ENCODE peak calls at places on chromosomes 16 and 17, in nine cellular contexts. Q, B, X, Z, W, G, T, S and K are unnamed samples.

GRCh38 chr17:48728232-48729231 is at the start of gene HOXB13:
- DNase-seq in Q (no peak), B (peak), X (peak), Z (no peak), W (peak), G (peak), T (no peak), S (peak), K (peak)

GRCh38 chr17:8991514-8992285 is 26.2 kb upstream of the PIK3R5 start:
- DNase-seq in Q (peak), B (peak), X (peak), Z (peak), W (peak), G (peak), T (no peak), S (peak), K (no peak)

GRCh38 chr16:50981951-50982350 is 169.1 kb downstream of the SALL1 start:
- DNase-seq in Q (no peak), B (no peak), X (no peak), Z (no peak), W (no peak), G (no peak), T (no peak), S (no peak), K (no peak)

GRCh38 chr17:80855968-80856862 is 135.4 kb upstream of the CHMP6 start:
- DNase-seq in Q (peak), B (peak), X (peak), Z (no peak), W (peak), G (no peak), T (peak), S (peak), K (peak)

GRCh38 chr17:67718325-67718941 is 697 bp downstream of the NOL11 start:
- DNase-seq in Q (peak), B (no peak), X (peak), Z (peak), W (peak), G (no peak), T (no peak), S (peak), K (no peak)

GRCh38 chr16:84226026-84226425 is 13.8 kb downstream of the KCNG4 start:
- DNase-seq in Q (peak), B (no peak), X (no peak), Z (no peak), W (no peak), G (no peak), T (no peak), S (no peak), K (no peak)

GRCh38 chr17:1956134-1956533 is 69.0 kb downstream of the RTN4RL1 start:
- DNase-seq in Q (no peak), B (no peak), X (no peak), Z (no peak), W (no peak), G (no peak), T (no peak), S (peak), K (no peak)

GRCh38 chr16:4752351-4753100 is 14.4 kb downstream of the ZNF500 start:
- DNase-seq in Q (no peak), B (no peak), X (no peak), Z (no peak), W (no peak), G (no peak), T (no peak), S (no peak), K (no peak)

GRCh38 chr16:54034684-54035083 is 251.9 kb downstream of the IRX3 start:
- DNase-seq in Q (no peak), B (no peak), X (no peak), Z (no peak), W (peak), G (no peak), T (no peak), S (no peak), K (no peak)

GRCh38 chr16:47136101-47136820 is 7.5 kb downstream of the NETO2 start:
- DNase-seq in Q (peak), B (no peak), X (no peak), Z (no peak), W (no peak), G (no peak), T (no peak), S (no peak), K (no peak)

GRCh38 chr16:16076400-16076901 is 127.0 kb downstream of the ABCC1 start:
- DNase-seq in Q (no peak), B (no peak), X (no peak), Z (no peak), W (no peak), G (no peak), T (no peak), S (no peak), K (no peak)

GRCh38 chr17:7846063-7846735 is 8.7 kb upstream of the TMEM88 start:
- DNase-seq in Q (no peak), B (no peak), X (no peak), Z (peak), W (no peak), G (no peak), T (no peak), S (peak), K (no peak)

GRCh38 chr17:48239603-48239995 is 132.0 kb downstream of the SNX11 start:
- DNase-seq in Q (no peak), B (no peak), X (no peak), Z (no peak), W (no peak), G (no peak), T (no peak), S (no peak), K (no peak)

GRCh38 chr17:8192070-8192815 is 2.3 kb upstream of the BORCS6 start:
- DNase-seq in Q (peak), B (peak), X (peak), Z (peak), W (peak), G (peak), T (no peak), S (peak), K (no peak)

GRCh38 chr17:28471531-28472342 is 1.7 kb upstream of the SLC13A2 start:
- DNase-seq in Q (peak), B (no peak), X (no peak), Z (no peak), W (no peak), G (no peak), T (no peak), S (peak), K (no peak)

GRCh38 chr17:55110521-55110920 is 142.0 kb downstream of the STXBP4 start:
- DNase-seq in Q (no peak), B (no peak), X (no peak), Z (no peak), W (no peak), G (no peak), T (no peak), S (no peak), K (no peak)

GRCh38 chr17:79991924-79992656 is 43.6 kb downstream of the TBC1D16 start:
- DNase-seq in Q (no peak), B (peak), X (no peak), Z (no peak), W (peak), G (peak), T (no peak), S (no peak), K (no peak)

GRCh38 chr17:35257080-35257701 is 14.3 kb downstream of the SLFN5 start:
- DNase-seq in Q (peak), B (peak), X (no peak), Z (peak), W (peak), G (no peak), T (no peak), S (peak), K (no peak)

GRCh38 chr17:15651583-15652110 is 32.1 kb upstream of the FBXW10B start:
- DNase-seq in Q (peak), B (peak), X (peak), Z (peak), W (peak), G (peak), T (peak), S (peak), K (peak)

GRCh38 chr17:19341641-19342610 is 20.6 kb downstream of the B9D1 start:
- DNase-seq in Q (no peak), B (no peak), X (no peak), Z (no peak), W (peak), G (no peak), T (no peak), S (peak), K (no peak)

GRCh38 chr16:67563708-67564468 is 1.6 kb downstream of the CTCF start:
- DNase-seq in Q (peak), B (peak), X (no peak), Z (peak), W (peak), G (no peak), T (no peak), S (no peak), K (peak)

GRCh38 chr16:75262104-75262799 is 10.8 kb upstream of the BCAR1 start:
- DNase-seq in Q (no peak), B (peak), X (no peak), Z (no peak), W (no peak), G (peak), T (no peak), S (peak), K (no peak)

GRCh38 chr17:61412860-61413653 is 13.4 kb downstream of the TBX2 start:
- DNase-seq in Q (no peak), B (no peak), X (no peak), Z (no peak), W (peak), G (no peak), T (no peak), S (no peak), K (no peak)

GRCh38 chr17:79970576-79971068 is 65.0 kb downstream of the TBC1D16 start:
- DNase-seq in Q (peak), B (peak), X (no peak), Z (no peak), W (peak), G (peak), T (no peak), S (peak), K (no peak)

GRCh38 chr16:73329363-73330306 is 281.7 kb upstream of the ZFHX3 start:
- DNase-seq in Q (no peak), B (no peak), X (no peak), Z (no peak), W (no peak), G (no peak), T (no peak), S (peak), K (no peak)

GRCh38 chr16:25691519-25692091 is at the start of gene HS3ST4:
- DNase-seq in Q (no peak), B (peak), X (no peak), Z (no peak), W (no peak), G (no peak), T (no peak), S (peak), K (no peak)
- H3K4me3 ChIP-seq in Q (peak), B (peak), X (no peak), Z (peak), W (no peak), G (peak), T (no peak), S (peak), K (no peak)

DNA sequence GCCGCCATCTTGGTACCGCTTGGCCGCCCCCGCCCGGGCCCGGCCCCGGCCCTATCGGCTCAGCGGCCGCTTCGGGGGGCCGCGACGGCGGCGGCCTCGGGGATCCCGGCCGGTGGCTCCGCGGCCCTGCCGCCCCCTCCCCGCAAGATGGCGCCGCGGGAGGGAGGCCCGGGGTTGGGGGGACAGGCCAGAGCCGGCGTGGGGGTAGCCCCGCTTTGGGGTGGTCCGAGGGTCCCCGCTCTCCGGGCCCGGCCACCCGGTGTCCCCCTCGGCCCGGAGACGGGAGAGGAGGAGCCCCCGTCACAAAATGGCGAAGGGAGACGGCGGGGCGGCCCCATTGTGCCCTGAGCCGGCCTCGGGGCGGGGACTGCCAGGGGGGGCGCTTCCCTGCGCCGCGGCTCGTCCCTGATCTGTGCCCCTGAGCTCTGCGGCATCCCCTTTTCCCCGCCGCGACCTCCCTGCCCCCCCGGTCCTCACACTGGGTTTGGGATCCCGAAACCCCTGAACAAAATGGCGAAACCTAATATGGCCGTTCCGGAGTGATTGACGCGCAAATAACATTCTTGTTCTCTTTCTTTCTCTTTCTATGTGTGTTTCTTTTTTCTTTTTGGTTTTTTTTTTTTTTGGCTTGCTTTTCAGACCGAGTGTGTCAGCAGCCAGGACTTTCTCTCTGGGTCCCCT is 978 bp downstream of the HAPSTR1 start:
- DNase-seq in Q (no peak), B (peak), X (peak), Z (peak), W (no peak), G (peak), T (no peak), S (peak), K (no peak)
- TF ChIP-seq CTCF in Q (no peak), B (no peak), X (no peak), Z (no peak), W (no peak), G (peak), T (no peak), S (peak), K (peak)

DNA sequence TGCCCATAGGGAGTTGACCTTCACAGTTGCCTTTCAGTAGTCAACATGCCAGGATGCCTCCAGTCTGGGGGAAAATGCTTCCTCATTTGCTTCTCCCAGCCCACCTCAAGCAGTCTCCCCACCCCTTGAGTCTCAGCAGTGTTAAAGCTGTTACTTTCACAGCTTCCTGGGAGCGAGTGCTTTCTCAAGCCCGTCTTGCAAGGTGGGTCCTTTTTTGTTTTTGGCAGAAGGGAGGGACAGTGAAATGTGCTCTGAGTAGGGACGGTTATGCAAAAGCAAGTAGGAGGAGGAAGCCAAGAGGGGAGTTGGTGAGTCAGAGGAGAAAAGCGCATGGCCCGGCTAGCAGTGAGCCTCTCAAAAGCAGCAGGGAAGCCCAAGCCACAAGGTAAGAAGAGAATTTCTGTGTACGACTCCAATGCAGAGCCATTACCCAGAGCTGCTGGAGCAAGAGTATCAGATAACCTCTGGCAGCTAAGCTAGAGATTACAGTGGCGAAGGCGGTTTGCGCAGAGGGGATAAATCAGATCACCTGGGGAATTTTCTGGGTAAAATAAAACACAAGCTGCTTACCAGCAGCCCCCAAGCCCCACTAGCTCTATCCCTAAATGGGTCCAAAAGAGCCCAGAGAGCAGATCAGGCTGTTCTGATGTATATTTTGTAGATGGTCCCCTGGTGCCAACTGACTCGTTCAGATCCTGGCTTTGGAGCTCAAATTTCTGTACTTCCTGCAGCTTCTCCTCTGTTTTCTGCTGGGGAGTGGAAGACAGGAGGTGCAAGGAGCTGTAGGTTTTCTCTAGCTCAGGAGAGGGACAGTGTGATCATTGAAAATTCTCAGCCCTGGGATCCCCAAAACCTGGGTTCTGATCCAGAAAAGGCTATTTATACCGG is at the start of gene CHST4:
- DNase-seq in Q (peak), B (no peak), X (no peak), Z (no peak), W (peak), G (no peak), T (no peak), S (peak), K (peak)
- H3K4me3 ChIP-seq in Q (peak), B (no peak), X (no peak), Z (no peak), W (no peak), G (no peak), T (peak), S (peak), K (no peak)

GRCh38 chr16:23689442-23690187 is 10.9 kb downstream of the PLK1 start:
- DNase-seq in Q (no peak), B (no peak), X (no peak), Z (no peak), W (no peak), G (no peak), T (no peak), S (no peak), K (no peak)
- TF ChIP-seq CTCF in Q (no peak), B (no peak), X (no peak), Z (no peak), W (no peak), G (no peak), T (no peak), S (no peak), K (no peak)

GRCh38 chr17:49830605-49831004 is 17.3 kb downstream of the TAC4 start:
- DNase-seq in Q (no peak), B (no peak), X (no peak), Z (no peak), W (no peak), G (no peak), T (no peak), S (no peak), K (no peak)

GRCh38 chr17:49825645-49826044 is 22.2 kb downstream of the TAC4 start:
- DNase-seq in Q (no peak), B (no peak), X (no peak), Z (no peak), W (no peak), G (no peak), T (no peak), S (no peak), K (no peak)

GRCh38 chr17:49832840-49833599 is 14.8 kb downstream of the TAC4 start:
- DNase-seq in Q (no peak), B (no peak), X (no peak), Z (no peak), W (no peak), G (no peak), T (no peak), S (no peak), K (no peak)

GRCh38 chr17:49834118-49834743 is 13.6 kb downstream of the TAC4 start:
- DNase-seq in Q (no peak), B (no peak), X (no peak), Z (no peak), W (no peak), G (no peak), T (no peak), S (no peak), K (peak)

DNA sequence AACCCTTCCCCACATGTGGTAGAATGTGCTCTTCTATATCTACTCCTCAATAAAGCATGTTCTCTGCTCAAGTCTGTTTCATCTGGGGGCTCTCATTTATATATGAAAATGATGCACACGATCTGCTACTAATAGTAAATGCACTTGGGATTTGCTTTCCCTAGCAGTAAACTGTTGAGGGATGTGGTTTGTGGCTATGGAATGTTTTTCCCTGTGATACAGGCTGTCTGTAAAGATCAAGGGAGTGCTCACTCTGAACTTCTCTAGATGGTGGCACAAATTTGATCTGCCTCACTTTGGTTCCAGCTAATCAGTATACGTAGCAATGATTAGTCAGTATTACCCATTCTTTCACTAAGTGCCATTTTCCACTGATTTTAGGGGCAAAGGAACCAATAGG is 18.8 kb downstream of the TAC4 start:
- DNase-seq in Q (no peak), B (no peak), X (no peak), Z (no peak), W (no peak), G (no peak), T (no peak), S (no peak), K (no peak)
- H3K4me3 ChIP-seq in Q (no peak), B (no peak), X (no peak), Z (no peak), W (no peak), G (no peak), T (no peak), S (no peak), K (no peak)

GRCh38 chr17:11980813-11981212 is 16.5 kb downstream of the ZNF18 start:
- DNase-seq in Q (no peak), B (no peak), X (peak), Z (no peak), W (peak), G (no peak), T (no peak), S (no peak), K (no peak)
- TF ChIP-seq CTCF in Q (peak), B (no peak), X (peak), Z (no peak), W (peak), G (peak), T (peak), S (peak), K (peak)

DNA sequence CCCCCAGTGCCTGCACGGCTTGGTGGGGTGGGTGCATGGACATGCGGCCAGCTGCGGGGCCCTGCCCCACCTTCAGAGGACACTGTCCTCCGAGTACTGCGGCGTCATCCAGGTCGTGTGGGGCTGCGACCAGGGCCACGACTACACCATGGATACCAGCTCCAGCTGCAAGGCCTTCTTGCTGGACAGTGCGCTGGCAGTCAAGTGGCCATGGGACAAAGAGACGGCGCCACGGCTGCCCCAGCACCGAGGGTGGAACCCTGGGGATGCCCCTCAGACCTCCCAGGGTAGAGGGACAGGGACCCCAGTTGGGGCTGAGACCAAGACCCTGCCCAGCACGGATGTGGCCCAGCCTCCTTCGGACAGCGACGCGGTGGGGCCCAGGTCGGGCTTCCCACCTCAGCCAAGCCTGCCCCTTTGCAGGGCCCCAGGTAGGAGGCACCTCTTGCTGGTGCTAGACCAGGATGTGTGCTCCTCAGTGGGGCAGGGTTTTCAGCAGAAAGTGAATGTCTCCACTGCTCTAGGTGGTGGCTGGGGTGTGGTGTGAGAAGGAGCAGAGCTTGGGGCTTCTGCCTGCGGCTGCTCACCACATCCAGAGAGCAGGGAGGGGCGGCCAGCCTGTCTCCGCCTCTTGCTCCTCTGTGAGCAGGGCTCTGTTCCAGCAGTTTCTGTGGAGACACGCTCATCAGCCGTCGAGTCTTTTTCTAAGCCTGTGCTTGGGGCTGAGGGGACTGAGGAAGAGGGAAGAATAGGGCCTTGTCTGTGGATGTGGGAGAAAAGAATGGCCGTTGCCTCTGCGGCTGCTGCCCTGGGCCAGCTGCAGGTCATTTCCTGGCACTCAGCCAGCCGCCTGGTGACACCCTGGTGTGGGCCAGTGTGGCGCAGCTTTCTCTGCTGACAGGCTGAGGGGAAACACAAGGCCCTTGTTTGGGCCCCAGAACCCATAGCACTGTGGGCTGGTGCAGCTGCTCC is 2.2 kb downstream of the ZNF276 start:
- DNase-seq in Q (peak), B (peak), X (no peak), Z (no peak), W (peak), G (peak), T (no peak), S (no peak), K (no peak)
- H3K4me3 ChIP-seq in Q (peak), B (peak), X (peak), Z (no peak), W (no peak), G (peak), T (peak), S (peak), K (peak)